ENCODE peak calls at places on chromosomes 3 and 15, in seven cellular contexts. W is Peyer's patch; S is Panc1; L is skeletal muscle cell; V is naive thymus-derived CD4-positive, alpha-beta T cell; R is OCI-LY7; Z is lower lobe of right lung. H is an unnamed sample.

GRCh38 chr3:58010562-58010961 is 2.3 kb downstream of the FLNB start:
- DNase-seq in V (no peak), S (no peak), R (no peak), Z (no peak), W (no peak), L (no peak), H (no peak)

GRCh38 chr3:169923189-169923588 is 11.8 kb downstream of the SAMD7 start:
- DNase-seq in S (no peak), R (no peak), W (peak), Z (no peak), L (no peak), V (no peak), H (no peak)

GRCh38 chr15:36863551-36863950 is 236.8 kb downstream of the MEIS2 start:
- DNase-seq in R (no peak), Z (no peak), W (no peak), S (no peak), V (no peak), L (peak), H (no peak)

GRCh38 chr3:12303998-12304397 is 15.1 kb downstream of the PPARG start:
- DNase-seq in S (no peak), L (no peak), Z (no peak), W (no peak), R (no peak), V (no peak), H (no peak)

GRCh38 chr3:124745092-124745491 is 14.8 kb downstream of the UMPS start:
- DNase-seq in L (no peak), S (no peak), R (no peak), W (no peak), Z (no peak), V (no peak), H (no peak)

GRCh38 chr3:97935842-97936241 is 36.4 kb downstream of the RIOX2 start:
- DNase-seq in L (no peak), V (no peak), S (no peak), W (no peak), Z (no peak), R (no peak), H (no peak)

GRCh38 chr15:86624261-86625036 is 544.8 kb downstream of the AGBL1 start:
- DNase-seq in V (no peak), S (peak), L (peak), R (peak), W (peak), Z (peak), H (no peak)

GRCh38 chr3:117404153-117404552 is 694.6 kb downstream of the TUSC7 start:
- DNase-seq in S (no peak), R (no peak), V (no peak), L (no peak), W (no peak), Z (no peak), H (no peak)

GRCh38 chr3:168828943-168829342 is 733.2 kb upstream of the GOLIM4 start:
- DNase-seq in L (no peak), V (no peak), W (no peak), R (no peak), Z (no peak), S (no peak), H (no peak)

GRCh38 chr3:180804871-180805430 is 107.5 kb upstream of the FXR1 start:
- DNase-seq in S (no peak), W (no peak), L (peak), Z (no peak), R (no peak), V (no peak), H (no peak)

GRCh38 chr3:106332884-106333283 is 464.1 kb upstream of the CBLB start:
- DNase-seq in S (no peak), W (no peak), R (no peak), L (no peak), V (no peak), Z (no peak), H (no peak)

GRCh38 chr15:78033864-78034263 is 43.6 kb downstream of the TBC1D2B start:
- DNase-seq in Z (no peak), L (no peak), V (peak), W (no peak), R (no peak), S (no peak), H (peak)

GRCh38 chr3:134918448-134918847 is 123.4 kb downstream of the EPHB1 start:
- DNase-seq in R (no peak), Z (no peak), V (no peak), W (no peak), L (no peak), S (no peak), H (no peak)

GRCh38 chr3:184320099-184320445 is 5.7 kb downstream of the EIF4G1 start:
- DNase-seq in L (peak), V (no peak), S (peak), W (peak), R (no peak), Z (peak), H (no peak)

GRCh38 chr3:134274571-134274970 is 23.9 kb upstream of the RYK start:
- DNase-seq in Z (no peak), R (no peak), S (no peak), L (no peak), V (no peak), W (no peak), H (no peak)

GRCh38 chr3:89851974-89852621 is 744.7 kb downstream of the EPHA3 start:
- DNase-seq in Z (no peak), S (no peak), R (peak), L (no peak), V (no peak), W (no peak), H (peak)

GRCh38 chr15:100973351-100974034 is 54.3 kb downstream of the LRRK1 start:
- DNase-seq in Z (no peak), W (peak), S (no peak), R (no peak), V (no peak), L (no peak), H (no peak)
- H3K4me3 ChIP-seq in Z (peak), W (peak), S (no peak), R (no peak), V (no peak), L (peak), H (no peak)

DNA sequence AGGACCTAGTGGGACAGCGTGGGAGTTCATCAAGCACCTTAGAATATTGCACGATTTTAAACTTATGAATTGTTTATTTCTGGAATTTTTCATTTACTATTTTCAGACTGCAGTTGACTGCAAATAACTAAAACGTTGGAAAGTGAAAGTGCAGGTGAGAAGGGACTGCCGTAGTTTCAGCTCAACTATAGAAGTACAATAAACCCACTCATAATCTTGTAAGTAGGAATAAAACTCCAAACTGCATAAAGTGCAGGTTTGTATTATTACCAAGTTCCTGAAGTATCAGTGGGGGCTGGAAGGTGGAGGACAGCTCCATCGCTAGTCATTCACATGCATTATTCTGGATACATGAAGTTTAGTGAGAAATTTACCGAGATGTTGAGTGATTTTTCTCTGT is 43.4 kb upstream of the PLCL2 start:
- DNase-seq in Z (no peak), W (no peak), S (no peak), L (no peak), R (peak), V (peak), H (no peak)
- H3K4me3 ChIP-seq in Z (peak), W (no peak), S (no peak), L (no peak), R (peak), V (peak), H (peak)

GRCh38 chr3:50193746-50194127 is 2.3 kb downstream of the GNAT1 start:
- DNase-seq in S (no peak), R (no peak), W (no peak), L (no peak), Z (no peak), V (no peak), H (no peak)
- H3K4me3 ChIP-seq in S (no peak), R (no peak), W (no peak), L (no peak), Z (no peak), V (peak), H (no peak)

GRCh38 chr15:28887344-28888174 is 1.8 kb downstream of the APBA2 start:
- DNase-seq in R (no peak), W (no peak), S (no peak), Z (peak), L (no peak), V (no peak), H (no peak)

GRCh38 chr15:28886431-28887343 is 913 bp downstream of the APBA2 start:
- DNase-seq in W (no peak), S (no peak), Z (peak), V (peak), L (no peak), R (no peak), H (no peak)

GRCh38 chr15:28884151-28884940 is 1.4 kb upstream of the APBA2 start:
- DNase-seq in Z (no peak), S (no peak), V (no peak), R (no peak), W (no peak), L (no peak), H (no peak)

GRCh38 chr15:28885289-28885629 is 515 bp upstream of the APBA2 start:
- DNase-seq in L (no peak), Z (no peak), S (no peak), R (no peak), V (no peak), W (no peak), H (no peak)

DNA sequence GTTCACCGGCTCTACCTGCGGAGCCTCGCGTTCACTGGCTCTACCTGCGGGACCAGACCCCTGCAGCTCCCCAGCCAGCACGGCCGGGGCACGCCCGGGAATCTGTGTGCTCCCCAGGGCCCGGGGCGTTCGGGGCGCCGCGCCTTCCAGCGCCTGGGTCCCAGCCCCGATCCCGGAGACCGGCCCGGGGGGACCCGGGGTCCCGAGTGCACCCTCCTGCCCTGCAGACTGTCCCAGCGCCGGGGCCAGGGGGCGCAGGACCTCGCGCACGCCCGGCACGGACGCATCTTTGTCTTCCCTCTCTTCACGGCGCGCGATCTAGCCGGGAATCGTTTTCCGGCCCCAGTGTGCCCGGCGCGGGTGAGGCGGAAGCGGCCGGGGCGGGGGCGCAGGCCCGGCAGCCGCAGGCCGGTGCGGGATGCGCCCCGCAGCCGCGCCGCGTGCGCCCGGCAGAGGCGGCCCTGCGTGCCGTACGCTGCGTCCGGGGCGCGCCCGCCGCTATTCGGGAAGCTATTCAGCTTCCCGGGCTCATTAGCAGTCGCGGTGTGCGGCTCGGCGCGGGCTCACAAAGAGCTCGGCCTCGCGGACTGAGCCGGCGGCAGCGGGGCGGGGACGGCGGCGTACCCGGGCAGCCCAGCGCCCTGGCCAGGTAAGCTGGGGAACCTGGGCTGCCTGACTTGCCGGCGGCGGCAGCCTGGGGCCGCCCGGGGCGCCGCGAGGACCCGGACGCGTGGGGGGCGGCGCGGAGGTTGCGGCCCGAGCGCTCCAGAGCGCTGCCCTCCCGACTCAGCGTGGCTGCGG is at the start of gene APBA2:
- DNase-seq in Z (no peak), L (no peak), W (no peak), S (no peak), R (no peak), V (peak), H (no peak)
- H3K4me3 ChIP-seq in Z (peak), L (peak), W (peak), S (peak), R (no peak), V (peak), H (peak)